ENCODE peak calls at places on chromosomes 2 and 18, in four cellular contexts. One of them, this sample, is unnamed.

GRCh38 chr2:237059155-237059875 is 26.4 kb upstream of the COPS8 start:
- DNase-seq in K562: no peak
- DNase-seq in HepG2: no peak
- DNase-seq in GM12878: peak; percentile 85
- DNase-seq in this sample: no peak

GRCh38 chr2:189164732-189165131 is 14.8 kb downstream of the COL5A2 start:
- DNase-seq in HepG2: no peak
- DNase-seq in K562: no peak
- DNase-seq in GM12878: no peak
- DNase-seq in this sample: no peak

GRCh38 chr2:106020032-106020431 is 174.1 kb downstream of the UXS1 start:
- DNase-seq in HepG2: no peak
- DNase-seq in K562: no peak
- DNase-seq in GM12878: no peak
- DNase-seq in this sample: no peak

GRCh38 chr2:196381464-196381863 is 210.1 kb upstream of the STK17B start:
- DNase-seq in GM12878: no peak
- DNase-seq in K562: no peak
- DNase-seq in HepG2: no peak
- DNase-seq in this sample: no peak

GRCh38 chr18:27411911-27412310 is 226.8 kb upstream of the CHST9 start:
- DNase-seq in GM12878: no peak
- DNase-seq in K562: no peak
- DNase-seq in HepG2: peak; percentile 36
- DNase-seq in this sample: no peak

GRCh38 chr18:33831424-33831823 is 253.4 kb downstream of the ASXL3 start:
- DNase-seq in GM12878: no peak
- DNase-seq in HepG2: no peak
- DNase-seq in K562: no peak
- DNase-seq in this sample: no peak

GRCh38 chr2:68432696-68433658 is 34.1 kb downstream of the FBXO48 start:
- DNase-seq in K562: no peak
- DNase-seq in HepG2: no peak
- DNase-seq in GM12878: no peak
- DNase-seq in this sample: no peak

GRCh38 chr2:71888741-71889445 is 258.8 kb downstream of the CYP26B1 start:
- DNase-seq in GM12878: no peak
- DNase-seq in HepG2: no peak
- DNase-seq in K562: no peak
- DNase-seq in this sample: no peak

GRCh38 chr2:102063360-102063947 is 71.7 kb downstream of the IL1R2 start:
- DNase-seq in K562: no peak
- DNase-seq in GM12878: no peak
- DNase-seq in HepG2: no peak
- DNase-seq in this sample: no peak

GRCh38 chr18:43486462-43486861 is 209.2 kb upstream of the SYT4 start:
- DNase-seq in HepG2: no peak
- DNase-seq in K562: no peak
- DNase-seq in GM12878: no peak
- DNase-seq in this sample: peak; percentile 31

GRCh38 chr2:69054431-69054830 is 41.5 kb downstream of the ANTXR1 start:
- DNase-seq in HepG2: no peak
- DNase-seq in K562: no peak
- DNase-seq in GM12878: peak; percentile 17
- DNase-seq in this sample: no peak

GRCh38 chr2:199485732-199486335 is 28.1 kb upstream of the SATB2 start:
- DNase-seq in HepG2: peak; percentile 64
- DNase-seq in K562: peak; percentile 61
- DNase-seq in GM12878: no peak
- DNase-seq in this sample: peak; percentile 83

GRCh38 chr2:66126936-66127527 is 307.9 kb upstream of the MEIS1 start:
- DNase-seq in GM12878: no peak
- DNase-seq in K562: no peak
- DNase-seq in HepG2: no peak
- DNase-seq in this sample: no peak

GRCh38 chr2:21262426-21262940 is 138.7 kb downstream of the TDRD15 start:
- DNase-seq in GM12878: no peak
- DNase-seq in HepG2: no peak
- DNase-seq in K562: no peak
- DNase-seq in this sample: no peak

GRCh38 chr18:26764584-26764983 is 100.9 kb downstream of the AQP4 start:
- DNase-seq in HepG2: no peak
- DNase-seq in GM12878: no peak
- DNase-seq in K562: no peak
- DNase-seq in this sample: no peak

GRCh38 chr2:60987041-60987440 is 30.5 kb upstream of the PEX13 start:
- DNase-seq in HepG2: no peak
- DNase-seq in GM12878: no peak
- DNase-seq in K562: no peak
- DNase-seq in this sample: no peak

GRCh38 chr2:1968222-1968987 is 224.1 kb upstream of the PXDN start:
- DNase-seq in HepG2: no peak
- DNase-seq in GM12878: no peak
- DNase-seq in K562: no peak
- DNase-seq in this sample: no peak

GRCh38 chr2:198253995-198254394 is 449.6 kb downstream of the PLCL1 start:
- DNase-seq in GM12878: no peak
- DNase-seq in HepG2: no peak
- DNase-seq in K562: no peak
- DNase-seq in this sample: no peak

GRCh38 chr18:42486296-42486695 is 531.3 kb downstream of the PIK3C3 start:
- DNase-seq in GM12878: no peak
- DNase-seq in HepG2: no peak
- DNase-seq in K562: no peak
- DNase-seq in this sample: no peak

GRCh38 chr2:191593622-191594416 is 84.1 kb upstream of the NABP1 start:
- DNase-seq in HepG2: peak; percentile 63
- DNase-seq in GM12878: no peak
- DNase-seq in K562: no peak
- DNase-seq in this sample: no peak

GRCh38 chr2:207236156-207236935 is 70.6 kb upstream of the KLF7 start:
- DNase-seq in K562: no peak
- DNase-seq in HepG2: no peak
- DNase-seq in GM12878: no peak
- DNase-seq in this sample: no peak

DNA sequence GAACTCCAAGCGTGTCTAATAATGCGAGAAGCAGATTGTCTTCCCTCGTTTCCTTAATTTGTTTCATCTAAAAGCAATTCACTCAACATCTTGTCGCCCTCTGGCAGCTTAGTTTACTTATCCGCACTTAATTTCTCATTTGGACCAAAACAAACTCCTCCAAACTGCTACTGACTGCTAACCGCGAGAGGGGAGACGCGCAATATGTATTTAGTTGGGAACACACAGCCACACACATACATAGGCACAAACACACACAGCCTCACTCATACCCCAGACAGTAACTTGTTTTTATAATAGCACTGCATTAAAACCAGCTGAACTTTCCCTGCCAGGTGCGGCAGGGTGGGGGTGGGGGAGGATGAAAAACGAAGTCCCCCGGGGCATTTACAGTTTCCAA is 2.6 kb downstream of the ERBB4 start:
- DNase-seq in GM12878: no peak
- DNase-seq in HepG2: no peak
- DNase-seq in K562: no peak
- DNase-seq in this sample: no peak
- TF ChIP-seq NR2C2 in GM12878: no peak
- TF ChIP-seq NR2C2 in HepG2: no peak
- TF ChIP-seq NR2C2 in K562: no peak
- TF ChIP-seq NR2C2 in this sample: no peak

DNA sequence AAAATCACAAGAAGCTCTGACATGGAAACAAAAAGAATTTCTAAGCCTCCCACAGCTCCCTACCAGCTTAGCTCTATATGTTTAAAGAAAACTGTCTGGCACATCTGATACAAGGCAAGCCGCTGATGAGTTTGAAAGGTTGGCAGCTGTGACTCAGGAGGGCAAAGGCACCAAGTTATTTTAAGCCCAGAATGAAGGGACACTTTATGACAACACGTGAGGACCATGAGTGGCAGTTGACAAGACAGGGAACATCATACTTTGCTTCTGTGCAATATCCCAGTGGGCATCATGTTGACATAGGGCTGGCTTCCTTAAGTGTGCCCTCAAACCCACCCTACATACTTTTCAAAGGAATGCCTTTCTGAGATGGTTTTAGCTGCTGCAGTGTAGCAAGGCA is 272.9 kb downstream of the CLIP4 start:
- DNase-seq in HepG2: no peak
- DNase-seq in GM12878: no peak
- DNase-seq in K562: no peak
- DNase-seq in this sample: no peak
- TF ChIP-seq NR2C2 in HepG2: no peak
- TF ChIP-seq NR2C2 in GM12878: no peak
- TF ChIP-seq NR2C2 in K562: no peak
- TF ChIP-seq NR2C2 in this sample: no peak

DNA sequence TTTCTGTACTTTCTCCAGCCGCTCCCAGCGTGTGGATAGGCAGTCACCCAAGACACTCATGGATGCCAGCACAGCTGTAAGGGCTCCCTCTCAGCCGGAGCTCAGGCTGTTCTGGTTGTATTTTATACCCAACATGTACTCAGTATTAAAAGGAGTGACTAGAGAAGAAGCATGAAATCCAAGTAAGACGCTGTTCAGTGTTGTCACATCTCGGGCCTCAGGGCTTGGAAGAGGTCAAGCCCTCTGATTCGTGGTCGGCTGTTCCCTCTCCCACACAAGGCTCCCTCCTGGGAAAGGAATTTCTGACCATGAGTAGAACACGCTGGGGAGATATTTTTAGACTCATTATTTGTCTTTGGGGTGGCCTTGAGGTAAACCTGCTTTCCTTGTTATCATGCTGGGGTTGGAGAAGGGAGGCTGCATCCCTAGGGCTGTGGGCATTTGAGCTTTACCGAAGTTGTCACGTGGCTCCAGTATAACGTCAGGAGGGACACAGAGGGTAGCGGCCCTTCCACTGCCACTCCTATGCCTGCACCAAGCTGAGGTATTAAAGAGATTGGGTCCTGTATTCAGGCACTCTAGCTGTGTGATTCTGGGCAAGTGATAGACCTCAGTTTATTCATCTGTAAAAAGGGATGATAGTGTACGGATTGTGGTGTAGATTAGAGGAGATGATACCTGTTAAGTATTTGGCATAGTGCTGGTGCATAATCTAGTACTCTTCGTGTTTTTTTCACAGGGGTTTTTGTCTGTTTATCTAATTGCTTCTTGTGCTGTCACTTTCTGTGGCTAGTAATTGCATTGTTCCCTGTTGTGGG is 34.1 kb downstream of the HK2 start:
- DNase-seq in K562: no peak
- DNase-seq in GM12878: no peak
- DNase-seq in HepG2: no peak
- DNase-seq in this sample: no peak
- TF ChIP-seq NR2C2 in K562: no peak
- TF ChIP-seq NR2C2 in GM12878: no peak
- TF ChIP-seq NR2C2 in HepG2: no peak
- TF ChIP-seq NR2C2 in this sample: no peak

DNA sequence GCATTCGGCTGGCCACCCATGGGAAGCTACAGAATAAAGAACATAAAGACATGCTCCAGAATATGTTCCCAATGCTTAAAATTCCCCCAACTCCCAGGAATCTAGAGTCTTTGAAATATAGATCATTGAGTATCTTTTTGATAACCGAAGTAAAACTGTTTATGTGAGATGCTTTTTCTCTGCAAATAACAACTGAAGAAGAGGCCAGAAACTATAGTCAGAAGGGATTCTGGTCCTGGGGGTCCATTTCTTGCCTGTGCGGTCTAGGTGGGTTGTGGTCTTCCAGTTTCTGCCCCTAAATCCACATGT is 30.6 kb upstream of the SLC66A3 start:
- DNase-seq in HepG2: no peak
- DNase-seq in GM12878: no peak
- DNase-seq in K562: no peak
- DNase-seq in this sample: no peak
- TF ChIP-seq NR2C2 in HepG2: no peak
- TF ChIP-seq NR2C2 in GM12878: no peak
- TF ChIP-seq NR2C2 in K562: no peak
- TF ChIP-seq NR2C2 in this sample: no peak

GRCh38 chr2:227035678-227036077 is 128.3 kb downstream of the COL4A4 start:
- DNase-seq in GM12878: no peak
- DNase-seq in HepG2: no peak
- DNase-seq in K562: no peak
- DNase-seq in this sample: no peak

GRCh38 chr2:227031379-227031778 is 132.6 kb downstream of the COL4A4 start:
- DNase-seq in GM12878: no peak
- DNase-seq in K562: no peak
- DNase-seq in HepG2: no peak
- DNase-seq in this sample: no peak

GRCh38 chr2:227036527-227036926 is 127.5 kb downstream of the COL4A4 start:
- DNase-seq in GM12878: no peak
- DNase-seq in K562: no peak
- DNase-seq in HepG2: no peak
- DNase-seq in this sample: no peak

GRCh38 chr2:227030789-227031188 is 133.2 kb downstream of the COL4A4 start:
- DNase-seq in GM12878: no peak
- DNase-seq in K562: no peak
- DNase-seq in HepG2: no peak
- DNase-seq in this sample: no peak

DNA sequence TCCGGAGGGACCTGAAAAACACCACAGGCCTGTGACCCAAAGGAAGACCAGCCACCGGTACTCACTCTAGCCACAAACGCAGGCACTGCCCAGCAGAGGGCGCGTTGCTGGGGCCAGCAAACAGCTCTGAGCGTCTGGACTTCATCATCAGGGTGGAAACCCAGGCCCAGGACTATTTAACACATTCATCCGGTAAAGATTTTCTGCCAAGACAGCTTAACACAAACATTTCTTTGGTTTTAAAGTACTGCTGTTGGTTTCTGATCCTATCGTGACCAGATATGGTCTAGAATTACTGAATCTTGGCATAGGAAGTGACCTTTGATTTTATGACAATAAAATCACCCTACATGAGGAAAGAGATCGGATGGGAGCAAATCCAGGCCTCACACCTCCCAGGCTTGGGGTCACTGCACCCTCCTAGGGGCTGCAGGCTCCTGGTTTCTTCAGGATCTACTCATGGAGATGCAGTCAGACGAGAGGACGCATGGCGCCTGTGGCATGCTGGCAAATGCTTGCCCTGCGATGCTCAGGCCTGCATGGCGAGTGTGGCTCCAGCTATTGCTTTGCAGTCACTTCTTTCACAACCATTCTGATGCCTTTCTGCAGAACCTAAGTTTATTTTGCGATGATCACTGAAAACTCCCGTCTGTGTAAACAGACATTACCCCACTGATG is 130.4 kb downstream of the COL4A4 start:
- DNase-seq in K562: peak; percentile 35
- DNase-seq in HepG2: peak; percentile 43
- DNase-seq in GM12878: no peak
- DNase-seq in this sample: peak; percentile 83
- TF ChIP-seq NR2C2 in K562: no peak
- TF ChIP-seq NR2C2 in HepG2: no peak
- TF ChIP-seq NR2C2 in GM12878: no peak
- TF ChIP-seq NR2C2 in this sample: no peak

GRCh38 chr2:205133544-205133943 is 548.8 kb upstream of the NRP2 start:
- DNase-seq in HepG2: no peak
- DNase-seq in GM12878: no peak
- DNase-seq in K562: no peak
- DNase-seq in this sample: no peak
- TF ChIP-seq NR2C2 in HepG2: no peak
- TF ChIP-seq NR2C2 in GM12878: no peak
- TF ChIP-seq NR2C2 in K562: no peak
- TF ChIP-seq NR2C2 in this sample: no peak